ENCODE peak calls at places on chromosomes 1 and 21, in ten cellular contexts. One of them, this sample, is unnamed.

GRCh38 chr1:211493865-211494653 is 2.1 kb upstream of the RD3 start:
- DNase-seq in ovary: no peak
- DNase-seq in glutamatergic neuron: no peak
- DNase-seq in ecto neural progenitor cell: no peak
- DNase-seq in activated CD4-positive, alpha-beta memory T cell treated with anti-CD3 and anti-CD28 coated beads for 36 hours: no peak
- DNase-seq in suprapubic skin: no peak
- DNase-seq in ELR: no peak
- DNase-seq in naive thymus-derived CD8-positive, alpha-beta T cell: no peak
- DNase-seq in mucosa of gallbladder: no peak
- DNase-seq in cerebellum: no peak
- DNase-seq in this sample: no peak

GRCh38 chr21:16811011-16811410 is 701.8 kb upstream of the CXADR start:
- DNase-seq in ecto neural progenitor cell: no peak
- DNase-seq in naive thymus-derived CD8-positive, alpha-beta T cell: no peak
- DNase-seq in suprapubic skin: no peak
- DNase-seq in glutamatergic neuron: no peak
- DNase-seq in cerebellum: no peak
- DNase-seq in activated CD4-positive, alpha-beta memory T cell treated with anti-CD3 and anti-CD28 coated beads for 36 hours: no peak
- DNase-seq in ovary: no peak
- DNase-seq in mucosa of gallbladder: no peak
- DNase-seq in ELR: no peak
- DNase-seq in this sample: no peak

GRCh38 chr1:181482521-181483083 is 715 bp upstream of the CACNA1E start:
- DNase-seq in ELR: no peak
- DNase-seq in naive thymus-derived CD8-positive, alpha-beta T cell: no peak
- DNase-seq in cerebellum: peak
- DNase-seq in ecto neural progenitor cell: peak
- DNase-seq in activated CD4-positive, alpha-beta memory T cell treated with anti-CD3 and anti-CD28 coated beads for 36 hours: peak
- DNase-seq in mucosa of gallbladder: no peak
- DNase-seq in suprapubic skin: no peak
- DNase-seq in ovary: no peak
- DNase-seq in glutamatergic neuron: peak
- DNase-seq in this sample: no peak

GRCh38 chr1:102262994-102263393 is 266.3 kb upstream of the OLFM3 start:
- DNase-seq in activated CD4-positive, alpha-beta memory T cell treated with anti-CD3 and anti-CD28 coated beads for 36 hours: no peak
- DNase-seq in ELR: no peak
- DNase-seq in suprapubic skin: no peak
- DNase-seq in glutamatergic neuron: no peak
- DNase-seq in ecto neural progenitor cell: no peak
- DNase-seq in cerebellum: no peak
- DNase-seq in ovary: no peak
- DNase-seq in naive thymus-derived CD8-positive, alpha-beta T cell: no peak
- DNase-seq in mucosa of gallbladder: no peak
- DNase-seq in this sample: no peak

GRCh38 chr1:21703318-21703963 is 34.3 kb upstream of the RAP1GAP start:
- DNase-seq in activated CD4-positive, alpha-beta memory T cell treated with anti-CD3 and anti-CD28 coated beads for 36 hours: no peak
- DNase-seq in ovary: no peak
- DNase-seq in suprapubic skin: no peak
- DNase-seq in naive thymus-derived CD8-positive, alpha-beta T cell: no peak
- DNase-seq in mucosa of gallbladder: no peak
- DNase-seq in ecto neural progenitor cell: no peak
- DNase-seq in ELR: peak
- DNase-seq in glutamatergic neuron: no peak
- DNase-seq in cerebellum: no peak
- DNase-seq in this sample: peak

GRCh38 chr1:207868252-207868768 is 42.6 kb downstream of the CD34 start:
- DNase-seq in mucosa of gallbladder: peak
- DNase-seq in activated CD4-positive, alpha-beta memory T cell treated with anti-CD3 and anti-CD28 coated beads for 36 hours: peak
- DNase-seq in ovary: peak
- DNase-seq in glutamatergic neuron: no peak
- DNase-seq in suprapubic skin: peak
- DNase-seq in naive thymus-derived CD8-positive, alpha-beta T cell: peak
- DNase-seq in ELR: peak
- DNase-seq in ecto neural progenitor cell: peak
- DNase-seq in cerebellum: peak
- DNase-seq in this sample: peak

GRCh38 chr1:218348628-218349185 is 3.6 kb downstream of the TGFB2 start:
- DNase-seq in ELR: no peak
- DNase-seq in ecto neural progenitor cell: no peak
- DNase-seq in mucosa of gallbladder: no peak
- DNase-seq in suprapubic skin: no peak
- DNase-seq in cerebellum: no peak
- DNase-seq in naive thymus-derived CD8-positive, alpha-beta T cell: no peak
- DNase-seq in ovary: no peak
- DNase-seq in activated CD4-positive, alpha-beta memory T cell treated with anti-CD3 and anti-CD28 coated beads for 36 hours: no peak
- DNase-seq in glutamatergic neuron: no peak
- DNase-seq in this sample: no peak

GRCh38 chr1:228898582-228898992 is 163.3 kb downstream of the RHOU start:
- DNase-seq in cerebellum: no peak
- DNase-seq in naive thymus-derived CD8-positive, alpha-beta T cell: no peak
- DNase-seq in suprapubic skin: no peak
- DNase-seq in ecto neural progenitor cell: peak
- DNase-seq in glutamatergic neuron: no peak
- DNase-seq in activated CD4-positive, alpha-beta memory T cell treated with anti-CD3 and anti-CD28 coated beads for 36 hours: no peak
- DNase-seq in ELR: no peak
- DNase-seq in mucosa of gallbladder: no peak
- DNase-seq in ovary: no peak
- DNase-seq in this sample: no peak

GRCh38 chr1:58047265-58047858 is 499.2 kb downstream of the OMA1 start:
- DNase-seq in cerebellum: peak
- DNase-seq in naive thymus-derived CD8-positive, alpha-beta T cell: peak
- DNase-seq in ELR: peak
- DNase-seq in glutamatergic neuron: peak
- DNase-seq in mucosa of gallbladder: no peak
- DNase-seq in ecto neural progenitor cell: peak
- DNase-seq in ovary: no peak
- DNase-seq in activated CD4-positive, alpha-beta memory T cell treated with anti-CD3 and anti-CD28 coated beads for 36 hours: peak
- DNase-seq in suprapubic skin: no peak
- DNase-seq in this sample: peak

GRCh38 chr21:33121715-33122475 is 52.0 kb downstream of the OLIG1 start:
- DNase-seq in ELR: peak
- DNase-seq in suprapubic skin: no peak
- DNase-seq in cerebellum: no peak
- DNase-seq in ecto neural progenitor cell: no peak
- DNase-seq in mucosa of gallbladder: no peak
- DNase-seq in activated CD4-positive, alpha-beta memory T cell treated with anti-CD3 and anti-CD28 coated beads for 36 hours: no peak
- DNase-seq in glutamatergic neuron: no peak
- DNase-seq in ovary: no peak
- DNase-seq in naive thymus-derived CD8-positive, alpha-beta T cell: no peak
- DNase-seq in this sample: no peak

GRCh38 chr21:38661296-38662223 is 144.2 kb upstream of the ETS2 start:
- DNase-seq in suprapubic skin: no peak
- DNase-seq in activated CD4-positive, alpha-beta memory T cell treated with anti-CD3 and anti-CD28 coated beads for 36 hours: peak
- DNase-seq in ecto neural progenitor cell: peak
- DNase-seq in naive thymus-derived CD8-positive, alpha-beta T cell: no peak
- DNase-seq in mucosa of gallbladder: no peak
- DNase-seq in cerebellum: no peak
- DNase-seq in ovary: peak
- DNase-seq in ELR: peak
- DNase-seq in glutamatergic neuron: peak
- DNase-seq in this sample: no peak

GRCh38 chr1:43596579-43596978 is 53.4 kb upstream of the KDM4A start:
- DNase-seq in activated CD4-positive, alpha-beta memory T cell treated with anti-CD3 and anti-CD28 coated beads for 36 hours: no peak
- DNase-seq in naive thymus-derived CD8-positive, alpha-beta T cell: no peak
- DNase-seq in ovary: no peak
- DNase-seq in cerebellum: no peak
- DNase-seq in glutamatergic neuron: no peak
- DNase-seq in ELR: no peak
- DNase-seq in mucosa of gallbladder: no peak
- DNase-seq in ecto neural progenitor cell: no peak
- DNase-seq in suprapubic skin: no peak
- DNase-seq in this sample: no peak

GRCh38 chr1:178500936-178501554 is 4.3 kb upstream of the CLEC20A start:
- DNase-seq in glutamatergic neuron: no peak
- DNase-seq in activated CD4-positive, alpha-beta memory T cell treated with anti-CD3 and anti-CD28 coated beads for 36 hours: no peak
- DNase-seq in mucosa of gallbladder: no peak
- DNase-seq in ELR: no peak
- DNase-seq in ovary: no peak
- DNase-seq in cerebellum: no peak
- DNase-seq in ecto neural progenitor cell: no peak
- DNase-seq in naive thymus-derived CD8-positive, alpha-beta T cell: no peak
- DNase-seq in suprapubic skin: no peak
- DNase-seq in this sample: no peak

GRCh38 chr1:164337885-164338284 is 221.1 kb upstream of the PBX1 start:
- DNase-seq in ovary: no peak
- DNase-seq in cerebellum: no peak
- DNase-seq in ELR: no peak
- DNase-seq in glutamatergic neuron: no peak
- DNase-seq in mucosa of gallbladder: no peak
- DNase-seq in activated CD4-positive, alpha-beta memory T cell treated with anti-CD3 and anti-CD28 coated beads for 36 hours: no peak
- DNase-seq in ecto neural progenitor cell: no peak
- DNase-seq in naive thymus-derived CD8-positive, alpha-beta T cell: no peak
- DNase-seq in suprapubic skin: no peak
- DNase-seq in this sample: no peak

GRCh38 chr1:8406946-8407345 is 89.0 kb downstream of the SLC45A1 start:
- DNase-seq in mucosa of gallbladder: no peak
- DNase-seq in activated CD4-positive, alpha-beta memory T cell treated with anti-CD3 and anti-CD28 coated beads for 36 hours: no peak
- DNase-seq in ecto neural progenitor cell: no peak
- DNase-seq in cerebellum: no peak
- DNase-seq in naive thymus-derived CD8-positive, alpha-beta T cell: no peak
- DNase-seq in glutamatergic neuron: no peak
- DNase-seq in ovary: no peak
- DNase-seq in ELR: no peak
- DNase-seq in suprapubic skin: no peak
- DNase-seq in this sample: no peak

GRCh38 chr1:91827094-91828006 is 58.6 kb downstream of the TGFBR3 start:
- DNase-seq in ecto neural progenitor cell: no peak
- DNase-seq in cerebellum: no peak
- DNase-seq in glutamatergic neuron: no peak
- DNase-seq in mucosa of gallbladder: peak
- DNase-seq in ELR: no peak
- DNase-seq in suprapubic skin: no peak
- DNase-seq in activated CD4-positive, alpha-beta memory T cell treated with anti-CD3 and anti-CD28 coated beads for 36 hours: peak
- DNase-seq in ovary: no peak
- DNase-seq in naive thymus-derived CD8-positive, alpha-beta T cell: no peak
- DNase-seq in this sample: no peak

GRCh38 chr1:64223329-64224151 is 20.1 kb downstream of the UBE2U start:
- DNase-seq in ecto neural progenitor cell: no peak
- DNase-seq in mucosa of gallbladder: no peak
- DNase-seq in ovary: no peak
- DNase-seq in glutamatergic neuron: no peak
- DNase-seq in activated CD4-positive, alpha-beta memory T cell treated with anti-CD3 and anti-CD28 coated beads for 36 hours: no peak
- DNase-seq in ELR: peak
- DNase-seq in cerebellum: no peak
- DNase-seq in suprapubic skin: no peak
- DNase-seq in naive thymus-derived CD8-positive, alpha-beta T cell: no peak
- DNase-seq in this sample: no peak

GRCh38 chr1:156471496-156472490 is 28.8 kb downstream of the MEF2D start:
- DNase-seq in naive thymus-derived CD8-positive, alpha-beta T cell: no peak
- DNase-seq in ELR: no peak
- DNase-seq in ecto neural progenitor cell: no peak
- DNase-seq in ovary: peak
- DNase-seq in suprapubic skin: no peak
- DNase-seq in cerebellum: no peak
- DNase-seq in mucosa of gallbladder: peak
- DNase-seq in glutamatergic neuron: no peak
- DNase-seq in activated CD4-positive, alpha-beta memory T cell treated with anti-CD3 and anti-CD28 coated beads for 36 hours: no peak
- DNase-seq in this sample: peak

GRCh38 chr1:214028569-214028968 is 40.8 kb downstream of the PROX1 start:
- DNase-seq in glutamatergic neuron: no peak
- DNase-seq in ovary: no peak
- DNase-seq in suprapubic skin: no peak
- DNase-seq in activated CD4-positive, alpha-beta memory T cell treated with anti-CD3 and anti-CD28 coated beads for 36 hours: no peak
- DNase-seq in naive thymus-derived CD8-positive, alpha-beta T cell: no peak
- DNase-seq in cerebellum: no peak
- DNase-seq in ecto neural progenitor cell: no peak
- DNase-seq in mucosa of gallbladder: no peak
- DNase-seq in ELR: no peak
- DNase-seq in this sample: no peak

GRCh38 chr1:228317411-228317828 is 89.2 kb downstream of the TRIM11 start:
- DNase-seq in glutamatergic neuron: no peak
- DNase-seq in naive thymus-derived CD8-positive, alpha-beta T cell: no peak
- DNase-seq in ovary: peak
- DNase-seq in ELR: no peak
- DNase-seq in ecto neural progenitor cell: no peak
- DNase-seq in mucosa of gallbladder: no peak
- DNase-seq in activated CD4-positive, alpha-beta memory T cell treated with anti-CD3 and anti-CD28 coated beads for 36 hours: no peak
- DNase-seq in suprapubic skin: peak
- DNase-seq in cerebellum: no peak
- DNase-seq in this sample: no peak

GRCh38 chr21:36321325-36322082 is 1.5 kb downstream of the MORC3 start:
- DNase-seq in mucosa of gallbladder: no peak
- DNase-seq in ovary: no peak
- DNase-seq in glutamatergic neuron: peak
- DNase-seq in naive thymus-derived CD8-positive, alpha-beta T cell: no peak
- DNase-seq in ELR: peak
- DNase-seq in cerebellum: peak
- DNase-seq in suprapubic skin: no peak
- DNase-seq in ecto neural progenitor cell: peak
- DNase-seq in activated CD4-positive, alpha-beta memory T cell treated with anti-CD3 and anti-CD28 coated beads for 36 hours: peak
- DNase-seq in this sample: peak

GRCh38 chr1:167698313-167698712 is 23.5 kb upstream of the MPZL1 start:
- DNase-seq in naive thymus-derived CD8-positive, alpha-beta T cell: no peak
- DNase-seq in activated CD4-positive, alpha-beta memory T cell treated with anti-CD3 and anti-CD28 coated beads for 36 hours: no peak
- DNase-seq in mucosa of gallbladder: no peak
- DNase-seq in ecto neural progenitor cell: no peak
- DNase-seq in ELR: no peak
- DNase-seq in cerebellum: no peak
- DNase-seq in ovary: no peak
- DNase-seq in suprapubic skin: no peak
- DNase-seq in glutamatergic neuron: no peak
- DNase-seq in this sample: no peak

GRCh38 chr1:67524143-67525052 is 94.2 kb upstream of the SERBP1 start:
- DNase-seq in activated CD4-positive, alpha-beta memory T cell treated with anti-CD3 and anti-CD28 coated beads for 36 hours: no peak
- DNase-seq in glutamatergic neuron: no peak
- DNase-seq in naive thymus-derived CD8-positive, alpha-beta T cell: no peak
- DNase-seq in suprapubic skin: no peak
- DNase-seq in ELR: peak
- DNase-seq in ecto neural progenitor cell: no peak
- DNase-seq in ovary: no peak
- DNase-seq in cerebellum: no peak
- DNase-seq in mucosa of gallbladder: no peak
- DNase-seq in this sample: no peak

GRCh38 chr1:78229344-78229743 is 183.6 kb downstream of the GIPC2 start:
- DNase-seq in suprapubic skin: no peak
- DNase-seq in ELR: peak
- DNase-seq in glutamatergic neuron: no peak
- DNase-seq in mucosa of gallbladder: no peak
- DNase-seq in cerebellum: no peak
- DNase-seq in ovary: no peak
- DNase-seq in naive thymus-derived CD8-positive, alpha-beta T cell: no peak
- DNase-seq in activated CD4-positive, alpha-beta memory T cell treated with anti-CD3 and anti-CD28 coated beads for 36 hours: no peak
- DNase-seq in ecto neural progenitor cell: no peak
- DNase-seq in this sample: no peak

GRCh38 chr1:215650446-215651149 is 83.5 kb downstream of the KCTD3 start:
- DNase-seq in glutamatergic neuron: no peak
- DNase-seq in ELR: no peak
- DNase-seq in cerebellum: no peak
- DNase-seq in suprapubic skin: no peak
- DNase-seq in ecto neural progenitor cell: no peak
- DNase-seq in naive thymus-derived CD8-positive, alpha-beta T cell: no peak
- DNase-seq in activated CD4-positive, alpha-beta memory T cell treated with anti-CD3 and anti-CD28 coated beads for 36 hours: no peak
- DNase-seq in mucosa of gallbladder: no peak
- DNase-seq in ovary: no peak
- DNase-seq in this sample: no peak

GRCh38 chr1:17215545-17215890 is 10.6 kb downstream of the PADI1 start:
- DNase-seq in glutamatergic neuron: no peak
- DNase-seq in mucosa of gallbladder: no peak
- DNase-seq in ELR: peak
- DNase-seq in ecto neural progenitor cell: no peak
- DNase-seq in suprapubic skin: no peak
- DNase-seq in activated CD4-positive, alpha-beta memory T cell treated with anti-CD3 and anti-CD28 coated beads for 36 hours: no peak
- DNase-seq in ovary: no peak
- DNase-seq in naive thymus-derived CD8-positive, alpha-beta T cell: no peak
- DNase-seq in cerebellum: no peak
- DNase-seq in this sample: no peak

GRCh38 chr21:16968436-16968835 is 544.4 kb upstream of the CXADR start:
- DNase-seq in ecto neural progenitor cell: no peak
- DNase-seq in activated CD4-positive, alpha-beta memory T cell treated with anti-CD3 and anti-CD28 coated beads for 36 hours: no peak
- DNase-seq in ovary: peak
- DNase-seq in mucosa of gallbladder: no peak
- DNase-seq in suprapubic skin: no peak
- DNase-seq in naive thymus-derived CD8-positive, alpha-beta T cell: no peak
- DNase-seq in cerebellum: no peak
- DNase-seq in ELR: no peak
- DNase-seq in glutamatergic neuron: no peak
- DNase-seq in this sample: no peak

GRCh38 chr1:181023265-181024057 is 791 bp upstream of the STX6 start:
- DNase-seq in ovary: no peak
- DNase-seq in mucosa of gallbladder: no peak
- DNase-seq in glutamatergic neuron: no peak
- DNase-seq in naive thymus-derived CD8-positive, alpha-beta T cell: no peak
- DNase-seq in activated CD4-positive, alpha-beta memory T cell treated with anti-CD3 and anti-CD28 coated beads for 36 hours: no peak
- DNase-seq in ecto neural progenitor cell: no peak
- DNase-seq in suprapubic skin: no peak
- DNase-seq in ELR: no peak
- DNase-seq in cerebellum: no peak
- DNase-seq in this sample: no peak

This sample was measured in SHP77.